ENCODE peak calls at places on chromosomes 1 and 21, in nine cellular contexts. W is stomach, A is suprapubic skin, E is endothelial cell of umbilical vein, X is transverse colon, K is upper lobe of left lung, T is H1, D is HepG2, B is sigmoid colon. U is an unnamed sample. For H3K4me1, the result is how much of the 10 kb centered on the place peaks cover.

GRCh38 chr21:44441581-44442265 is 13.6 kb upstream of the LRRC3 start:
- DNase-seq in E (no peak), W (no peak), X (no peak), B (peak), D (no peak), T (no peak), K (peak), A (peak), U (no peak)

GRCh38 chr1:66282343-66282852 is 251.6 kb upstream of the SGIP1 start:
- DNase-seq in D (no peak), T (no peak), W (no peak), B (no peak), K (no peak), X (peak), A (no peak), E (peak), U (no peak)

GRCh38 chr1:243851129-243851756 is 1.2 kb upstream of the AKT3 start:
- DNase-seq in X (no peak), W (no peak), T (no peak), E (no peak), B (no peak), A (no peak), D (no peak), K (no peak), U (no peak)

GRCh38 chr1:85134583-85135455 is 66.0 kb downstream of the SYDE2 start:
- DNase-seq in D (peak), A (no peak), W (no peak), T (no peak), E (no peak), X (peak), B (no peak), K (no peak), U (no peak)

GRCh38 chr1:72397786-72398185 is 115.4 kb upstream of the NEGR1 start:
- DNase-seq in D (no peak), X (no peak), W (no peak), B (no peak), K (no peak), T (no peak), E (peak), A (peak), U (no peak)

GRCh38 chr1:55352080-55352800 is 137.1 kb upstream of the USP24 start:
- DNase-seq in W (no peak), A (peak), T (no peak), K (no peak), D (no peak), E (no peak), B (peak), X (no peak), U (no peak)

GRCh38 chr1:245578306-245578705 is 423.5 kb downstream of the KIF26B start:
- DNase-seq in X (no peak), K (no peak), B (no peak), D (no peak), A (no peak), W (no peak), T (no peak), E (no peak), U (no peak)

GRCh38 chr1:48681476-48682305 is 95.0 kb downstream of the BEND5 start:
- DNase-seq in D (no peak), X (no peak), W (no peak), A (no peak), E (no peak), T (no peak), B (no peak), K (no peak), U (no peak)

GRCh38 chr1:184291701-184292100 is 95.1 kb upstream of the C1orf21 start:
- DNase-seq in K (no peak), T (no peak), X (no peak), D (no peak), B (no peak), E (no peak), W (no peak), A (no peak), U (no peak)

GRCh38 chr21:42191064-42191463 is 27.9 kb upstream of the ABCG1 start:
- DNase-seq in B (no peak), T (no peak), X (no peak), E (no peak), K (no peak), A (no peak), D (no peak), W (no peak), U (no peak)

GRCh38 chr21:42189860-42190491 is 29.0 kb upstream of the ABCG1 start:
- DNase-seq in W (no peak), B (no peak), X (no peak), E (no peak), A (no peak), D (no peak), T (no peak), K (no peak), U (no peak)

GRCh38 chr21:42188663-42189062 is 30.3 kb upstream of the ABCG1 start:
- DNase-seq in X (no peak), D (no peak), T (no peak), K (no peak), B (no peak), W (no peak), E (no peak), A (no peak), U (no peak)

GRCh38 chr21:42191978-42192595 is 26.9 kb upstream of the ABCG1 start:
- DNase-seq in X (no peak), A (no peak), E (no peak), K (no peak), D (no peak), T (no peak), B (no peak), W (no peak), U (no peak)

DNA sequence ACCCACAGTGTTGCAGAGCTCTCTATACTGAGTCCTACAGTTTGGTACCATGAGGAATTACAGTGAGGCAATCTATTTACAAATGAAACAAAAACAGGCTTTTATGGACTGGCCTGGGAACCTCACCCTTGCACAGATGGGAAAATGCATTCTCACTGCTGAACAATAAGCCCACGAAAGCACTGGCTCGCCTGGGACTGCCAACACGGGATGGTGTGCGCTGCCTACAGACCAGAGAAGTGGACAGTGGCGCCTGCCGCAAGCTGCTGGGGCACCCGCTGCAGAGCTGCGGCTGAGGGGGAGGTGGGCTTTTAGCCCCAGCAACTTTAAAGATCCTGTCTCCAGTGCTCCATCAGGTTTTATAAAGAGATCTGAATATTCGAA is 28.5 kb upstream of the ABCG1 start:
- DNase-seq in A (no peak), D (no peak), K (no peak), W (no peak), E (no peak), B (no peak), T (no peak), X (no peak), U (no peak)
- H3K4me1 ChIP-seq in A (under half), D (under half), K (under half), W (under half), E (under half), B (under half), T (under half), X (under half), U (under half)

GRCh38 chr1:207085887-207086286 is 2.8 kb upstream of the C4BPB start:
- DNase-seq in W (no peak), X (no peak), D (no peak), T (no peak), B (no peak), E (no peak), A (no peak), K (no peak), U (no peak)

GRCh38 chr1:207091185-207091906 is 2.7 kb downstream of the C4BPB start:
- DNase-seq in W (no peak), E (no peak), T (no peak), A (no peak), B (no peak), K (no peak), X (no peak), D (peak), U (no peak)

GRCh38 chr1:207088161-207088560 is 499 bp upstream of the C4BPB start:
- DNase-seq in A (no peak), X (no peak), K (no peak), B (no peak), T (no peak), W (no peak), D (no peak), E (no peak), U (no peak)

GRCh38 chr1:207089627-207090265 is 1.1 kb downstream of the C4BPB start:
- DNase-seq in E (no peak), X (no peak), D (peak), K (peak), B (no peak), W (no peak), T (no peak), A (no peak), U (no peak)

GRCh38 chr1:207088731-207089626 is at the start of gene C4BPB:
- DNase-seq in W (peak), T (no peak), K (no peak), E (no peak), X (peak), A (no peak), D (peak), B (no peak), U (no peak)
- TF ChIP-seq POLR2AphosphoS5 in W (peak), T (no peak), K (no peak), E (no peak), X (peak), A (no peak), D (peak), B (no peak), U (no peak)

DNA sequence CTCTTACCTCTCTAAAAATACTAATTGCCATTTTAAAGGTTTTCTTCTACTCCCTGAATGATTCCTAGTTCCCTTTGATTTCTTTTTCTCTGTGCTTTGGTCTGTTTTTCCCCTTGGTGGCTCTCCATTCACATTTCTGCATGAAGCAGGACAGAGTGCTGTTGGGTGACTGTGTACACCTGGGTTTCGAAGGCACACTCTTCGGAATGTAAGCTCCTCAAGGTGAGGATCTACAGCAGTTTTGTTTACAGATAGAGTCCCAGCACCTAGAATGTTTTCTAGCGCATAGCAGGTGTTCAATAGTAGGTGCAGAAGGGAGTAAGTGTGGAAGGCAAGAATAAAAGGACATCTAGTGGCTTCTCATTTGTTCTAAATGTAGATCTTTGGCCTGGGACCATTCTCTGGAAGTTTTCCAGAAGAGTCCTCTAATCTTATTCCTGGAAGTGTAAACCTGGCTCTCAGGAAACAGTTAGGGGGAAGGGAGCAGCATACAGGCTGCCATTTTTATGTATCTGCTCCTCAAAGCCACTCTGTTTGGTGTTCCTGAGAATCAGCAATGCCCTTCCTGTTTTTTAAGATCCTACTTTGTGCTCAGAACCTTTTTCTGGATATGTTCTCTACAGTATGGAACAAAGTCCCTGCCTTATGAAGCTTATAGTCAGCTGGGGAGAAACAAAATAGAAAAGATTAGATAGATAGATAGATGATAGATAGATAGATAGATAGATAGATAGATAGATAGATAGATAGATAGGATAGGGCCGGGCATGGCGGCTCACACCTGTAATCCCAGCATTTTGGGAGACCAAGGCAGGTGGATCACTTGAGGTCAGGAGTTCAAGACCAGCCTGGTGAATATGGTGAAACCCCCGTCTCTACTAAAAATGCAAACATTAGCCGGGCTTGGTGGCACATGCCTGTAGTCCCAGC is 22.8 kb upstream of the EFNA1 start:
- DNase-seq in E (peak), X (no peak), D (no peak), W (no peak), A (no peak), B (no peak), K (no peak), T (no peak), U (no peak)
- H3K27ac ChIP-seq in E (no peak), X (peak), D (no peak), W (peak), A (no peak), B (no peak), K (peak), T (no peak), U (no peak)

DNA sequence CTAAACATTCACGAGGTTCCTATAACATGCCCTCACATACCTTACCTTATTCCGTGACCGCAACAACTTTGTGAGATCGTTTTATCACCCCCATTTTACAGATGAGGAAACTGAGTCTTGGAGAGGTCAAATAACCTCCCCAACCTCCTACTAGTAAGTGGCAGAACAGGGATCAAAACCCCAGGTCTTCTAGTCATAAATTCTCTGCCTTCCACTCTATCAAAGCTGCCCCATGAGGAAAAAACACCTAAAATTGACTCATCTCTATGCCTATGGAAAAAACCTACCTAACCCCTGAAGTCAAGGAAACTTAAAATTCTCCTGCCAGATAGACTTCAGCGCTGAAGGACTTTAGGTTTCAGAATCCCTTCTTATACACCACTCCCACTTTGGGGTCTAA is 69.5 kb upstream of the ERRFI1 start:
- DNase-seq in X (no peak), W (no peak), A (no peak), B (no peak), T (no peak), E (peak), K (no peak), D (no peak), U (no peak)
- H3K4me1 ChIP-seq in X (under half), W (under half), A (under half), B (under half), T (under half), E (half or more), K (under half), D (half or more), U (half or more)

GRCh38 chr1:35657851-35658250 is 16.5 kb upstream of the PSMB2 start:
- DNase-seq in K (no peak), D (no peak), A (no peak), T (no peak), X (no peak), B (no peak), E (no peak), W (no peak), U (no peak)

GRCh38 chr1:35656148-35656862 is 15.0 kb upstream of the PSMB2 start:
- DNase-seq in A (no peak), T (no peak), X (no peak), K (no peak), W (no peak), E (no peak), B (no peak), D (no peak), U (no peak)

GRCh38 chr1:35659589-35659988 is 18.3 kb upstream of the PSMB2 start:
- DNase-seq in A (no peak), K (no peak), D (no peak), X (no peak), E (no peak), W (no peak), B (no peak), T (no peak), U (no peak)

GRCh38 chr1:35655196-35655595 is 13.9 kb upstream of the PSMB2 start:
- DNase-seq in B (no peak), A (no peak), E (no peak), K (no peak), X (no peak), D (no peak), T (no peak), W (no peak), U (no peak)

GRCh38 chr1:35656863-35657232 is 15.5 kb upstream of the PSMB2 start:
- DNase-seq in E (no peak), D (no peak), T (no peak), B (no peak), X (no peak), A (no peak), W (no peak), K (no peak), U (no peak)
- TF ChIP-seq POLR2AphosphoS5 in E (no peak), D (no peak), T (no peak), B (no peak), X (no peak), A (no peak), W (no peak), K (no peak), U (no peak)

DNA sequence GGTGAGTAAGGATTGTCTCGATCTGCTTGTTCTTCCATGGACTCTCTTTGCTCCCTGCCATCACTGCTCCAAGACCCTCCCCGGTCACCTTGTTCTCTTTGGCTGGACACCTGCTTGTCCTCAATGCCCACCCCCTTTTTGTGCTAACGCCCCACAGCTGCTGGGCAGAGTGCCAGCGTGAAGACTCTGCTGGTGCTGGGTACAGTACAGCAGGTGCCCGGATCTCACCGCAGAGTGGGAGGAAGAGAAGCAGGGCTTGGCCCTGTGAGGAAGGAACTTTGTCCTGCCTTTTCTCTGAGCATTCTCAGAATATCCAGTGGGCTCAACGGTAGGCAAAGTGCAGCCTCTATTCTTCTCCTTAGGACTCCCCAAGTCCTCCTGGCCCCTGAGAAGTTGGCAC is 90.1 kb downstream of the PLXNA2 start:
- DNase-seq in X (peak), E (no peak), K (no peak), B (peak), T (no peak), D (no peak), W (no peak), A (no peak), U (no peak)
- H3K27ac ChIP-seq in X (peak), E (no peak), K (peak), B (no peak), T (no peak), D (no peak), W (peak), A (no peak), U (no peak)